ENCODE peak calls at places on chromosomes 4 and X, in five cellular contexts. S is WTC11, X is GM12878, U is K562, Q is HepG2. G is an unnamed sample.

GRCh38 chr4:185709802-185710486 is 102.0 kb downstream of the SORBS2 start:
- DNase-seq in S (no peak), X (no peak), Q (peak), U (no peak), G (no peak)

GRCh38 chr4:13162886-13163285 is 321.3 kb downstream of the RAB28 start:
- DNase-seq in Q (no peak), U (no peak), X (no peak), S (no peak), G (no peak)

GRCh38 chrX:17459596-17459995 is 84.6 kb downstream of the NHS start:
- DNase-seq in Q (no peak), X (no peak), U (no peak), S (no peak), G (no peak)

GRCh38 chr4:95219109-95219508 is 329.7 kb downstream of the UNC5C start:
- DNase-seq in S (no peak), Q (no peak), U (no peak), X (no peak), G (no peak)

GRCh38 chr4:122224348-122224747 is 72.2 kb downstream of the BLTP1 start:
- DNase-seq in Q (no peak), X (no peak), S (peak), U (peak), G (no peak)

GRCh38 chrX:17027931-17028330 is 81.5 kb downstream of the REPS2 start:
- DNase-seq in X (no peak), U (no peak), Q (no peak), S (no peak), G (no peak)

GRCh38 chr4:112706840-112707207 is 69.9 kb downstream of the LARP7 start:
- DNase-seq in S (no peak), Q (no peak), U (no peak), X (no peak), G (no peak)

GRCh38 chr4:139628184-139629012 is 37.2 kb upstream of the MGST2 start:
- DNase-seq in Q (no peak), S (no peak), U (no peak), X (no peak), G (no peak)

GRCh38 chrX:45622538-45622937 is 421.9 kb upstream of the DIPK2B start:
- DNase-seq in U (no peak), X (no peak), Q (no peak), S (no peak), G (no peak)

GRCh38 chr4:151555151-151555945 is 146.4 kb downstream of the FHIP1A start:
- DNase-seq in S (no peak), U (no peak), X (no peak), Q (no peak), G (no peak)

GRCh38 chrX:111492085-111492484 is 19.4 kb upstream of the SERTM2 start:
- DNase-seq in S (no peak), X (no peak), Q (no peak), U (no peak), G (no peak)

GRCh38 chr4:88661724-88662123 is 35.9 kb downstream of the NAP1L5 start:
- DNase-seq in Q (no peak), X (no peak), U (no peak), S (no peak), G (no peak)

GRCh38 chr4:118920247-118920646 is 31.6 kb downstream of the SYNPO2 start:
- DNase-seq in Q (no peak), X (no peak), S (no peak), U (no peak), G (no peak)

GRCh38 chr4:92237559-92237958 is 66.2 kb upstream of the GRID2 start:
- DNase-seq in S (no peak), X (no peak), U (no peak), Q (no peak), G (no peak)

GRCh38 chr4:185865901-185866328 is 53.9 kb upstream of the SORBS2 start:
- DNase-seq in X (no peak), S (no peak), U (no peak), Q (no peak), G (no peak)

GRCh38 chr4:87150498-87151261 is 69.7 kb downstream of the KLHL8 start:
- DNase-seq in X (peak), U (peak), S (peak), Q (peak), G (peak)

GRCh38 chr4:5730993-5731975 is 20.3 kb downstream of the EVC start:
- DNase-seq in U (no peak), X (no peak), Q (no peak), S (no peak), G (no peak)

GRCh38 chr4:146647615-146648383 is 9.1 kb downstream of the POU4F2 start:
- DNase-seq in S (peak), U (no peak), X (no peak), Q (no peak), G (peak)

GRCh38 chrX:43573441-43574015 is 82.6 kb upstream of the MAOA start:
- DNase-seq in U (no peak), X (no peak), S (no peak), Q (no peak), G (no peak)
- TF ChIP-seq ATF2 in U (no peak), X (no peak), S (no peak), Q (no peak), G (no peak)

GRCh38 chr4:15729910-15730533 is 27.2 kb downstream of the BST1 start:
- DNase-seq in X (peak), Q (peak), S (no peak), U (peak), G (no peak)
- TF ChIP-seq ATF2 in X (no peak), Q (no peak), S (no peak), U (no peak), G (no peak)

DNA sequence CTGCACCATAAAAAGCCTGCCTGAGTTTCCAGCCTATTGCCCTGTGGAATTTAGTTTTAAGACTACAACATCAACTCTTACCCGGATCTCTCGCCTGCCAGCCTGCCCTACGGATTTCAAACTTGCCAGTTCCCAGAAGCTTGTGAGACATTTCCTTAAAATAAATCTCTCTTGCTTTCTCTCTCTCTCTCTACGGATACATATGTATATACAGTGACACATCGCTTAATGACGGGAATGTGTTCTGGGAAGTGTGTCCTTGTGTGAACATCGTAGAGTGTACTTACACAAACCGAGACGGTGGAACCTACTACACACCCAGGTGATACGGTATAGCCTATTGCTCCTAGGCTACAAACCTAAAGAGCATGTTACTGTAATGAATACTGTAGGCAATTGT is 79.5 kb downstream of the CLNK start:
- DNase-seq in U (no peak), Q (no peak), X (no peak), S (no peak), G (no peak)
- TF ChIP-seq ATF2 in U (no peak), Q (no peak), X (no peak), S (no peak), G (no peak)

GRCh38 chrX:7133036-7133412 is 14.5 kb upstream of the STS start:
- DNase-seq in Q (no peak), U (peak), S (no peak), X (no peak), G (no peak)
- TF ChIP-seq ATF2 in Q (no peak), U (no peak), S (no peak), X (no peak), G (no peak)

GRCh38 chr4:77815651-77816050 is 3.5 kb downstream of the CNOT6L start:
- DNase-seq in S (no peak), U (no peak), Q (no peak), X (no peak), G (no peak)
- TF ChIP-seq ATF2 in S (no peak), U (no peak), Q (no peak), X (no peak), G (no peak)

DNA sequence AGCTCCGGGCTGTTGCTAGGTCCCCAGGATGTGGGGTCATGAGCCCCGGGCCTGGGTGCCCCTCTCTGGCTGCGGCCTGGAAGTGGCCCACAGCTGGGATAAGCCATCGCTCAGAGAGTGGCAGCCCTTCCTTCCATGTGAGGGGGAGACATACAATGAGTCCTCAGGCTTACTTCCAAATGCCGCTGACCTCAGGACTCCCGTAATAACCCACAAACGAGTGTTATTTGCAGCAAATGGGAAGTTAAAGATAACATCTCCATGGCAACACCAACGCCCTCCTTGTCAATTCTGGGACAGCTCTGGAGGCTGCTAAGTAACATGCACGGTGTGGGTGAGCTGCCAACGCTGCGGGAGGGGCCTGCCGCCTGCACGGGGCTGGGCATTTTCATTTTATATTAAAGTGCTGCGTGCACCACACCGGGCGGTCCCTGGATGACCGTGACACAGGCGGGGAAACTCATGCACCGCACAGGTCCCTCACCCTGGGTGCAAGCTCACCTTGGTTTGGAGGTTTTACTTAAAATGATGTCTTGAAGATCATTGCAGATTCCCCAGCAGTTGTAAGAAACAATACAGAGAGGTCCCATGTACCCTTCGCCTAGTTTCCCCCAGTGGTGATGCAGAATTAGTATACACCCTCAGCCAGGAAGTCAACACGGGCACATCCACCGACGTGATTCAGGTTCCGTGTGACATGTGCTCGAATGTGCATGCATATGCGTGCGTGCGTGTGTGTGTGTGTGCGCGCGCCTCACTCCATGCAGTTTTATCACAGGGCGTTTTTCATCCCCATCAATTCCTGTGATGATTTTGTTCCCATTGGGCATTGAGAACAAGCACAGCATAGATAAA is 79.4 kb downstream of the ABLIM2 start:
- DNase-seq in S (no peak), U (peak), Q (no peak), X (no peak), G (no peak)
- TF ChIP-seq ATF2 in S (no peak), U (no peak), Q (no peak), X (no peak), G (no peak)

GRCh38 chr4:1952719-1953118 is 56.1 kb downstream of the NELFA start:
- DNase-seq in S (no peak), U (no peak), X (no peak), Q (no peak), G (no peak)
- TF ChIP-seq ATF2 in S (no peak), U (no peak), X (no peak), Q (no peak), G (no peak)

DNA sequence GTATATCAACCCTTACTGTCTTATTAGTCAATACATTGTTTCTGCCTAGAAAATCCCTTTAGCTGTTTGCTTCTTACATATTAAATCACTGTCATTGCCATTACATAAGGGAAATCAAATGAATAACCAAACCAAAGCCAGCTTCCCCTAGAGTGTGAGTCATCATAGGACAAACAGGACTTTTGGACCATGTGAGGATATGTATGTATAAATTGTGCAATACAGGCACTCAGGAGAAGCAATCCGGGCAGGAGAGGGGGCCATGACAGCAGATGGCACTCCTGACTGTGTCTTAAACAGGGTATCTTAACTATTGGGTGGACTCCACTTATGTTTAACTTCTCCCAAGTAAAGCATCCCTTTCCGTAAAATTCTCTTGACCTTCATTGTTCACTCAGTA is 508.4 kb upstream of the ARX start:
- DNase-seq in S (no peak), Q (peak), X (no peak), U (no peak), G (no peak)
- TF ChIP-seq ATF2 in S (no peak), Q (no peak), X (no peak), U (no peak), G (no peak)

GRCh38 chr4:37601527-37601926 is 84.6 kb downstream of the RELL1 start:
- DNase-seq in S (no peak), U (no peak), X (no peak), Q (peak), G (no peak)
- TF ChIP-seq ATF2 in S (no peak), U (no peak), X (no peak), Q (no peak), G (no peak)

GRCh38 chr4:110498420-110498819 is 22.5 kb downstream of the ENPEP start:
- DNase-seq in U (no peak), Q (no peak), X (no peak), S (no peak), G (no peak)

GRCh38 chr4:110490109-110490508 is 14.2 kb downstream of the ENPEP start:
- DNase-seq in Q (no peak), S (no peak), U (no peak), X (no peak), G (no peak)

GRCh38 chr4:110492522-110492921 is 16.6 kb downstream of the ENPEP start:
- DNase-seq in X (no peak), S (no peak), U (no peak), Q (no peak), G (no peak)

GRCh38 chr4:110487873-110488272 is 11.9 kb downstream of the ENPEP start:
- DNase-seq in U (no peak), X (no peak), S (no peak), Q (peak), G (no peak)

DNA sequence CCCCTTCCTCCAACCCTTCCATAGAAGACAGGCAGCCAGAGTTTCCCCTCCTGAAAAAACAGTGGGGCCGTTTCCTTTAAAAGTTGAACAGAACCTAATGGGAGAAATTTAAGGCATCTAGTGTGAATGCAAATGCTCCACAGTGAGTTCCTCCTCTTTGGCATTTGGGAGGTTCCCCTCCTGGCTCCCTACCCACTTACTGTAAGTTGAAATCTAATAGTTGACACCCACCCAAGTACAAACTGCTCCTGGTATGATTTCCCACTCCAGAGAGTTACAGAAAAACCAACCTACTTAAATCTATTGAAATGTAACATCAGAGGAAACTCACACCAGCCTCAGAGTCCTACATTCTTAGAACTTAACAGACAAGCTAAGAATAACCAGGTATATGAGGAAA is 17.6 kb downstream of the ENPEP start:
- DNase-seq in S (no peak), U (no peak), X (no peak), Q (no peak), G (no peak)
- TF ChIP-seq ATF2 in S (no peak), U (no peak), X (no peak), Q (no peak), G (no peak)